ENCODE peak calls at places on chromosomes 13 and 19, in four cellular contexts. H, T, N and F are unnamed samples.

GRCh38 chr13:34857561-34857960 is 84.5 kb upstream of the NBEA start:
- DNase-seq in T (no peak), N (no peak), H (no peak), F (no peak)

GRCh38 chr13:72754111-72754510 is 26.4 kb downstream of the BORA start:
- DNase-seq in T (no peak), H (no peak), N (no peak), F (no peak)

GRCh38 chr13:89925107-89925506 is 1422.4 kb upstream of the MIR17HG start:
- DNase-seq in T (no peak), N (peak), H (no peak), F (no peak)

GRCh38 chr13:50838701-50839100 is 4.8 kb downstream of the DLEU7 start:
- DNase-seq in H (no peak), T (no peak), N (no peak), F (no peak)

GRCh38 chr19:6663236-6664187 is 6.4 kb downstream of the TNFSF14 start:
- DNase-seq in H (no peak), N (no peak), T (no peak), F (no peak)

GRCh38 chr13:52156724-52157251 is 2.6 kb downstream of the NEK3 start:
- DNase-seq in T (no peak), N (no peak), H (no peak), F (no peak)

GRCh38 chr13:111859361-111860105 is 207.4 kb upstream of the SOX1 start:
- DNase-seq in N (no peak), T (no peak), H (no peak), F (no peak)

GRCh38 chr19:19120308-19121156 is 17.7 kb downstream of the TMEM161A start:
- DNase-seq in H (no peak), T (no peak), N (no peak), F (peak)

GRCh38 chr13:29901714-29902631 is 51.6 kb upstream of the UBL3 start:
- DNase-seq in T (peak), H (no peak), N (no peak), F (peak)